ENCODE peak calls at places on chromosomes 3 and 15, in seven cellular contexts. C is psoas muscle, F is HFF-Myc, G is kidney epithelial cell, Y is bronchial epithelial cell, J is fibroblast of the aortic adventitia, O is NB4. S is an unnamed sample.

GRCh38 chr15:76678766-76679165 is 226.4 kb downstream of the SCAPER start:
- DNase-seq in C (no peak), F (no peak), G (peak), Y (no peak), J (peak), O (no peak), S (no peak)

GRCh38 chr3:68996356-68996995 is 17.0 kb downstream of the EOGT start:
- DNase-seq in C (no peak), F (no peak), G (no peak), Y (peak), J (no peak), O (no peak), S (no peak)

GRCh38 chr3:168618827-168619226 is 523.1 kb upstream of the GOLIM4 start:
- DNase-seq in C (no peak), F (no peak), G (no peak), Y (no peak), J (no peak), O (no peak), S (no peak)

GRCh38 chr3:125052671-125053303 is 3.0 kb downstream of the HEG1 start:
- DNase-seq in C (peak), F (no peak), G (no peak), Y (peak), J (peak), O (no peak), S (no peak)

GRCh38 chr3:128805771-128806170 is 73.6 kb upstream of the ACAD9 start:
- DNase-seq in C (no peak), F (no peak), G (no peak), Y (peak), J (no peak), O (peak), S (no peak)

GRCh38 chr3:177279118-177279815 is 82.0 kb upstream of the TBL1XR1 start:
- DNase-seq in C (no peak), F (no peak), G (peak), Y (no peak), J (no peak), O (no peak), S (no peak)

GRCh38 chr15:95325763-95326688 is 1004.5 kb upstream of the NR2F2 start:
- DNase-seq in C (no peak), F (no peak), G (no peak), Y (no peak), J (peak), O (no peak), S (no peak)

GRCh38 chr3:76138921-76139320 is 353.6 kb upstream of the ZNF717 start:
- DNase-seq in C (no peak), F (no peak), G (no peak), Y (no peak), J (no peak), O (no peak), S (no peak)

GRCh38 chr3:20073683-20074082 is 33.4 kb downstream of the KAT2B start:
- DNase-seq in C (no peak), F (no peak), G (no peak), Y (peak), J (no peak), O (no peak), S (no peak)

GRCh38 chr3:124694486-124694885 is 35.8 kb upstream of the UMPS start:
- DNase-seq in C (no peak), F (no peak), G (no peak), Y (peak), J (no peak), O (no peak), S (no peak)

GRCh38 chr3:120931593-120931992 is 23.6 kb downstream of the STXBP5L start:
- DNase-seq in C (no peak), F (no peak), G (no peak), Y (no peak), J (no peak), O (no peak), S (no peak)

GRCh38 chr3:101695779-101696372 is 9.4 kb upstream of the RPL24 start:
- DNase-seq in C (no peak), F (no peak), G (no peak), Y (peak), J (peak), O (peak), S (peak)

GRCh38 chr3:45612918-45613602 is 18.5 kb downstream of the LIMD1 start:
- DNase-seq in C (no peak), F (no peak), G (no peak), Y (no peak), J (peak), O (no peak), S (no peak)

GRCh38 chr15:73800662-73801345 is 47.7 kb upstream of the INSYN1 start:
- DNase-seq in C (peak), F (peak), G (no peak), Y (peak), J (peak), O (peak), S (no peak)

GRCh38 chr3:55089211-55089610 is 161.4 kb upstream of the LRTM1 start:
- DNase-seq in C (no peak), F (no peak), G (no peak), Y (no peak), J (peak), O (no peak), S (no peak)

GRCh38 chr3:37217098-37217849 is 42.9 kb upstream of the LRRFIP2 start:
- DNase-seq in C (no peak), F (no peak), G (no peak), Y (no peak), J (no peak), O (no peak), S (no peak)

GRCh38 chr3:48502728-48503168 is 1.2 kb downstream of the SHISA5 start:
- DNase-seq in C (peak), F (no peak), G (no peak), Y (no peak), J (no peak), O (no peak), S (no peak)
- H3K4me3 ChIP-seq in C (peak), F (no peak), G (peak), Y (no peak), J (peak), O (no peak), S (no peak)

GRCh38 chr15:100120111-100120510 is 221.7 kb downstream of the ADAMTS17 start:
- DNase-seq in C (no peak), F (no peak), G (no peak), Y (no peak), J (no peak), O (peak), S (no peak)
- H3K4me3 ChIP-seq in C (no peak), F (no peak), G (no peak), Y (no peak), J (no peak), O (no peak), S (no peak)

GRCh38 chr15:90875549-90875981 is 7.2 kb downstream of the FURIN start:
- DNase-seq in C (no peak), F (no peak), G (no peak), Y (no peak), J (no peak), O (no peak), S (no peak)

GRCh38 chr15:90871716-90872480 is 3.5 kb downstream of the FURIN start:
- DNase-seq in C (no peak), F (no peak), G (no peak), Y (no peak), J (no peak), O (peak), S (no peak)

GRCh38 chr15:90872481-90873184 is 4.2 kb downstream of the FURIN start:
- DNase-seq in C (no peak), F (peak), G (peak), Y (peak), J (peak), O (peak), S (peak)

GRCh38 chr15:90873998-90874605 is 5.7 kb downstream of the FURIN start:
- DNase-seq in C (no peak), F (no peak), G (no peak), Y (peak), J (no peak), O (peak), S (no peak)

DNA sequence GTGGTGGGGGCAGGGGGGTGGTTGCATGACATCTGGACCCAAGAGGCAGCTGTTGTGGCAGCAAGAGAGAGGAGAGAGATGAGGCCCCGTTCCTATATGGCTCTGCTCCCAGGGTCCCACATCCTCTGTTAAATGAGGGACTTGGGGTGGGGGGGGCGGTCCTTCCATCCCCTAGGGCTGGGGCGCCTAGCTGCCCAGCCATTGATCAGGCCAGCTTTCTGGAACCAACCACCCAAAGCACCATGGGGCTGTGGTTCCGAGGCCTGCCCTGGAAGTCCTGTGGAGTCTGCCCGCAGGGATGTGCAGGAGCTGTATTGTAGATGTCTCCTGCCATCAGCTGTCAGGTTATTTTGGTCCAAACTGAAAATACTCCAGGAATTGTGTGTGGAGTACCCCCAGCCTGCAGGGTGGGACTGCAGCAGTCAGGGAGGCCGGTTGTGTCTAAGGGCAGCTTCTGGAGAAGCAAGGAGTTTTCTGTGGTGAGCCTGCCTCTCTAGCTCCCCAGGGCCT is 5.2 kb downstream of the FURIN start:
- DNase-seq in C (no peak), F (no peak), G (no peak), Y (no peak), J (no peak), O (no peak), S (no peak)
- H3K4me3 ChIP-seq in C (peak), F (peak), G (no peak), Y (no peak), J (peak), O (peak), S (no peak)

DNA sequence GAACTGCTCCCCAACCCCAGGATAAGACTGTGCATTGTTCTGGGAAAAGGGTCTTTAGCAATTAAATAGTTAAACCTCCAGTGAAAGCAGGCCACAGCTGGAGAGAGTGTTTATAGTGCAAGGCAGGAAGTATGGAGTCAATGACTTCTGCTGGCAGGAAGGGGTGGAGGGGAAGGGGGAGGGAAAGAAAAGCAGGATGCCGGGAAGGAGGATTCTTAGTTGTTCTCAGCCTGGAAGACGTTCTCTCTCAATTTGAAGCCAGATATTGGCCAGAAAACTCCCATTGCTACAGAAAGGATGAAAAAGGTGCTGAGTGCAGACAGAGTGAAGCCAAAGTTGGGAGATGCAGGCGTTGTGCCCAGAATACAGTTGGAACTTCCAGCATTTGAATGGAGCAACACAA is 35.7 kb upstream of the ACTL6A start:
- DNase-seq in C (peak), F (peak), G (peak), Y (peak), J (peak), O (peak), S (no peak)
- H3K4me3 ChIP-seq in C (no peak), F (peak), G (no peak), Y (no peak), J (peak), O (no peak), S (no peak)

GRCh38 chr15:88604381-88604951 is 16.7 kb upstream of the AEN start:
- DNase-seq in C (no peak), F (no peak), G (no peak), Y (no peak), J (no peak), O (no peak), S (no peak)
- H3K4me3 ChIP-seq in C (peak), F (no peak), G (no peak), Y (no peak), J (no peak), O (no peak), S (no peak)

GRCh38 chr3:57110214-57110613 is 49.8 kb downstream of the SPATA12 start:
- DNase-seq in C (no peak), F (no peak), G (no peak), Y (no peak), J (no peak), O (no peak), S (no peak)

GRCh38 chr3:57109437-57110199 is 49.2 kb downstream of the SPATA12 start:
- DNase-seq in C (no peak), F (no peak), G (no peak), Y (peak), J (no peak), O (no peak), S (no peak)

GRCh38 chr3:57108684-57109083 is 48.2 kb downstream of the SPATA12 start:
- DNase-seq in C (no peak), F (no peak), G (no peak), Y (no peak), J (no peak), O (no peak), S (no peak)

GRCh38 chr3:57110797-57111196 is 50.3 kb downstream of the SPATA12 start:
- DNase-seq in C (no peak), F (no peak), G (no peak), Y (no peak), J (no peak), O (no peak), S (no peak)

DNA sequence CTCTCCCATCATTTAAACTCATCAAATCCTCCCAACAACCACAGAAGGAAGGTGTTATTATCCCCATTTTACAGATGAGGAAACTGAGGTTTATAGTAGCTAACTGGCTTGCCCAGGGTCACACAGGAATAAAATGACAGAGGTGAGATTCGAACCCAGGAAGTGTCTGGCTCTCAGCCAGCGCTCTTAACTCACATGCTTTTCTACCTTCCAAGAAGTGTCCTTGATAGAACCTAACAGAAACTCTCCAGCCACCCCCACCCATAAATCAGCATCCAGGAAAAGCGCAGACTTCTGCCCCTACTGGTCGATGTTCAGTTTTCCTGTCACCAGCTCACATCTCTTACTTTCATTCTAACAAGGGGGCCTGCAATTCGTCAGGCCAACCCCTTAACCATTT is 51.7 kb downstream of the SPATA12 start:
- DNase-seq in C (no peak), F (no peak), G (no peak), Y (no peak), J (peak), O (peak), S (no peak)
- H3K4me3 ChIP-seq in C (no peak), F (no peak), G (no peak), Y (no peak), J (no peak), O (no peak), S (no peak)

S was measured in naive thymus-derived CD4-positive, alpha-beta T cell.